ENCODE peak calls at places on chromosome 7, in ten cellular contexts. C is body of pancreas, I is ascending aorta, W is suprapubic skin, J is GM06990, X is adipocyte, F is colonic mucosa, M is lower lobe of right lung, Y is tibial nerve, K is astrocyte. Z is an unnamed sample.

GRCh38 chr7:74312418-74313021 is 23.3 kb downstream of the CLIP2 start:
- DNase-seq in C (no peak), I (no peak), W (no peak), J (no peak), X (no peak), F (no peak), M (no peak), Y (no peak), K (no peak), Z (peak; percentile 98)

GRCh38 chr7:94829987-94830386 is 77.4 kb upstream of the PPP1R9A start:
- DNase-seq in C (no peak), I (no peak), W (no peak), J (no peak), X (no peak), F (no peak), M (no peak), Y (no peak), K (no peak), Z (no peak)

GRCh38 chr7:101112233-101112632 is 14.7 kb upstream of the SERPINE1 start:
- DNase-seq in C (peak; percentile 50), I (peak; percentile 82), W (no peak), J (no peak), X (no peak), F (no peak), M (no peak), Y (no peak), K (peak; percentile 54), Z (no peak)

GRCh38 chr7:30201161-30201666 is 66.4 kb downstream of the MTURN start:
- DNase-seq in C (no peak), I (no peak), W (no peak), J (peak; percentile 50), X (no peak), F (no peak), M (no peak), Y (no peak), K (no peak), Z (no peak)

GRCh38 chr7:84686373-84686772 is 491.8 kb upstream of the SEMA3A start:
- DNase-seq in C (no peak), I (no peak), W (no peak), J (no peak), X (no peak), F (no peak), M (no peak), Y (no peak), K (peak; percentile 32), Z (peak; percentile 68)

GRCh38 chr7:105035349-105035748 is 21.3 kb downstream of the KMT2E start:
- DNase-seq in C (no peak), I (no peak), W (no peak), J (no peak), X (no peak), F (no peak), M (no peak), Y (no peak), K (no peak), Z (no peak)

GRCh38 chr7:158316466-158317031 is 271.1 kb downstream of the PTPRN2 start:
- DNase-seq in C (no peak), I (no peak), W (no peak), J (no peak), X (no peak), F (no peak), M (no peak), Y (no peak), K (no peak), Z (no peak)

GRCh38 chr7:21542891-21543527 is at the start of gene DNAH11:
- DNase-seq in C (peak; percentile 53), I (no peak), W (no peak), J (peak; percentile 75), X (peak; percentile 55), F (peak; percentile 31), M (peak; percentile 67), Y (no peak), K (peak; percentile 10), Z (peak; percentile 37)

GRCh38 chr7:17402628-17403278 is 104.3 kb downstream of the AHR start:
- DNase-seq in C (no peak), I (no peak), W (no peak), J (peak; percentile 51), X (no peak), F (no peak), M (no peak), Y (no peak), K (no peak), Z (no peak)
- H3K4me3 ChIP-seq in C (no peak overlapping the region), I (no peak overlapping the region), W (no peak overlapping the region), J (peak overlapping the region; percentile 32), X (no peak overlapping the region), F (no peak overlapping the region), M (no peak overlapping the region), Y (no peak overlapping the region), K (no peak overlapping the region), Z (no peak overlapping the region)

DNA sequence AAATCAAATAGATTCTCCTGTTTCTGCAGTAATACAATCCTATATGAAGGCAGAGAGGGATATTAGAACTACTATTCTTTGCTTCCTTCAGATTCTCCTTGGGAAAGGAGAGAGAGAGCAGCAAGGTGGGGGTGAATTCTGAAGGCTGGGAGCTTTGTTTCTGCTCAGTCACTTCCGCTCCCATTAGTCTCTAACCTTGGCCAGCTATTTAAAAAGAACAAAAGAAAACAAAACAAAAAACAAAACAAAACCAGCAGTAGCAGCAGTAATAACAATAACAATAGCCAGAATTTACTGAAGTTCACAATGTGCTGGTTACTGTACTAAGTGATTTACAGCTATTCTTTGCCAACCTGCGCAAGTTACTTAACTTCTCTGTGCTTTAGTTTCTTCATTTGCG is 9.9 kb downstream of the GPR85 start:
- DNase-seq in C (no peak), I (no peak), W (no peak), J (no peak), X (no peak), F (no peak), M (no peak), Y (no peak), K (no peak), Z (no peak)
- H3K27me3 ChIP-seq in C (no peaks in the 10 kb centered on the region), I (no peaks in the 10 kb centered on the region), W (no peaks in the 10 kb centered on the region), J (no peaks in the 10 kb centered on the region), X (no peaks in the 10 kb centered on the region), F (no peaks in the 10 kb centered on the region), M (no peaks in the 10 kb centered on the region), Y (no peaks in the 10 kb centered on the region), K (no peaks in the 10 kb centered on the region), Z (no peaks in the 10 kb centered on the region)

GRCh38 chr7:134787064-134787463 is 7.6 kb downstream of the CALD1 start:
- DNase-seq in C (no peak), I (no peak), W (no peak), J (no peak), X (peak; percentile 33), F (no peak), M (no peak), Y (no peak), K (no peak), Z (no peak)
- H3K4me3 ChIP-seq in C (no peak overlapping the region), I (peak overlapping the region; percentile 73), W (no peak overlapping the region), J (no peak overlapping the region), X (peak overlapping the region; percentile 60), F (no peak overlapping the region), M (no peak overlapping the region), Y (no peak overlapping the region), K (peak overlapping the region; percentile 24), Z (no peak overlapping the region)

GRCh38 chr7:103547451-103548284 is 101.7 kb upstream of the SLC26A5 start:
- DNase-seq in C (no peak), I (no peak), W (no peak), J (no peak), X (no peak), F (no peak), M (no peak), Y (no peak), K (no peak), Z (no peak)
- H3K27me3 ChIP-seq in C (no peaks in the 10 kb centered on the region), I (no peaks in the 10 kb centered on the region), W (no peaks in the 10 kb centered on the region), J (no peaks in the 10 kb centered on the region), X (no peaks in the 10 kb centered on the region), F (no peaks in the 10 kb centered on the region), M (no peaks in the 10 kb centered on the region), Y (no peaks in the 10 kb centered on the region), K (no peaks in the 10 kb centered on the region), Z (no peaks in the 10 kb centered on the region)

GRCh38 chr7:8430643-8431042 is 2.8 kb upstream of the NXPH1 start:
- DNase-seq in C (no peak), I (no peak), W (no peak), J (no peak), X (no peak), F (no peak), M (no peak), Y (no peak), K (no peak), Z (no peak)
- H3K4me3 ChIP-seq in C (no peak overlapping the region), I (no peak overlapping the region), W (no peak overlapping the region), J (no peak overlapping the region), X (no peak overlapping the region), F (no peak overlapping the region), M (no peak overlapping the region), Y (no peak overlapping the region), K (no peak overlapping the region), Z (no peak overlapping the region)

DNA sequence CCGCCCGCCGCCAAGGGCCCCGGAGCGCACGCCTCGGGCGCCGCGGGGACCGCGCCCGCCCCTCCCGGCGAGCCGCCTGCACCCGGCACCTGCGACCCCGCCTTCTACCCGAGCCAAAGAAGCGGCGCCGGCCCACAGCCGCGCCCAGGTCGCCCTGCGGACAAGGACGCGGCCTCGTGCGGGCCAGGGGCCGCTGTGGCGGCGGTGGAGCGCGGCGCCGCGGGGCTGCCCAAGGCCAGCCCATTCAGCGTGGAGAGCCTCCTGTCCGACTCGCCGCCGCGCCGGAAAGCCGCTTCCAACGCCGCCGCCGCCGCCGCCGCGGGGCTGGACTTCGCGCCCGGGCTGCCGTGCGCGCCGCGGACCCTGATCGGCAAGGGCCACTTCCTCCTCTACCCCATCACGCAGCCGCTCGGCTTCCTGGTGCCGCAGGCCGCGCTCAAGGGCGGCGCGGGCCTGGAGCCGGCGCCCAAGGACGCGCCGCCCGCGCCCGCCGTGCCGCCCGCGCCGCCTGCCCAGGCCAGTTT is 3.5 kb downstream of the UNCX start:
- DNase-seq in C (no peak), I (no peak), W (no peak), J (no peak), X (no peak), F (no peak), M (no peak), Y (no peak), K (no peak), Z (no peak)
- H3K27me3 ChIP-seq in C (no peaks in the 10 kb centered on the region), I (peaks cover 64% of the 10 kb centered on the region), W (peaks cover 100% of the 10 kb centered on the region), J (no peaks in the 10 kb centered on the region), X (peaks cover 59% of the 10 kb centered on the region), F (peaks cover 85% of the 10 kb centered on the region), M (peaks cover 90% of the 10 kb centered on the region), Y (peaks cover 5% of the 10 kb centered on the region), K (peaks cover 70% of the 10 kb centered on the region), Z (peaks cover 53% of the 10 kb centered on the region)

DNA sequence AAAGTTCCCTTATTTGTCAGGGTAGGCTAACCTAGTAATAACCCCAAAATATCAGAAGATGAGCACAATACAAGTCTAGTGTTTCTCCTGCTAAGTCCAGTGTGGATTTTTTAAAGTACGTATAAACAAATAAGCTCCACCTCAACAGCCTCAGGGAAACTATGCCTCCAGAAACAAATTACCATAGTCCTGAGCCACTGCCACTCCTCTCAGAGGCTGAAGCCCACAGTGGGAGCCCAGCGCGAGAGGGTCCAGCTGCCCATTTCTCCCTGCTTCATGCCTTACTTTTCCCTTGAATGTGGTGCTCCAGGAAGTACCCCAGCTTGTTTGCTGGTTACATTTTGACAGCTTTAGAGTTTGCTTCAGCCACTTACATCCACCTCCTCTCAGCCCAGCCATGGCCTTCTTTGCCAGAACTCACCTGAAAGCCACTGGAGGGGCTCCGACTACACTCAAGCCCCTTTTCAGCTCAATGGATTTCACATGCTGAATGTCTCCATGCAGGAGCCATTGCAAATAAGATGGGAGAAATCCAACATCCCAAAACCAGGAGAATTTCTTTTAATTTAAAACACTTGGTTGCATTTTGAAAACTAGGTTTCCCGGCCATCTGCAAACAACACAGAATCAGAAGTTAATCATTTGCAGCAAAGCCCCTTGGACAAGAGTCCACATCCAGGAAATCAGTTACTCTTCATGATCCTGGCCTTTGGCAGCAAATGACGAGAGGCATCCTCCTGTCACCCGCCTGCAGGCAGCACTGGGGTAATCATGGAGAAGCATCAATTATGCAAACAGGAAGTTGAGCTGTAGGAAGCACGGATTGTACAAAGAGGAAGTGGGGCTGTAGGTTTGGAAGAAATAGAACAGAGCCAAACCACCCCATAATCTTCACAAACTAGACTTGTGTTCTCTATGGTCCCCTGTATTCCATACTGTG is 138.1 kb downstream of the HERPUD2 start:
- DNase-seq in C (no peak), I (peak; percentile 52), W (no peak), J (no peak), X (no peak), F (no peak), M (no peak), Y (no peak), K (no peak), Z (no peak)
- H3K4me3 ChIP-seq in C (no peak overlapping the region), I (no peak overlapping the region), W (no peak overlapping the region), J (no peak overlapping the region), X (no peak overlapping the region), F (no peak overlapping the region), M (no peak overlapping the region), Y (no peak overlapping the region), K (no peak overlapping the region), Z (no peak overlapping the region)